ENCODE peak calls at places on chromosomes 16 and 17, in four cellular contexts. E is GM20000, D is stomach, Q is pancreas. H is an unnamed sample.

GRCh38 chr16:86733526-86734254 is 155.3 kb downstream of the FOXL1 start:
- DNase-seq in D (no peak), E (no peak), Q (no peak), H (no peak)

GRCh38 chr17:13601776-13602551 is at the start of gene HS3ST3A1:
- DNase-seq in D (no peak), Q (no peak), E (no peak), H (no peak)

GRCh38 chr17:83084214-83084613 is 4.8 kb downstream of the METRNL start:
- DNase-seq in Q (no peak), D (no peak), E (no peak), H (no peak)

GRCh38 chr16:72198641-72199250 is 26.8 kb upstream of the PMFBP1 start:
- DNase-seq in D (no peak), Q (no peak), E (no peak), H (no peak)

GRCh38 chr16:4506450-4506849 is 30.3 kb downstream of the HMOX2 start:
- DNase-seq in D (peak), E (peak), Q (no peak), H (peak)

GRCh38 chr17:80960797-80961452 is 30.7 kb upstream of the CHMP6 start:
- DNase-seq in Q (no peak), E (no peak), D (no peak), H (no peak)

GRCh38 chr17:39867084-39867890 is 715 bp upstream of the ZPBP2 start:
- DNase-seq in Q (no peak), E (peak), D (no peak), H (peak)

GRCh38 chr16:50521246-50521900 is 26.8 kb upstream of the NKD1 start:
- DNase-seq in Q (no peak), D (peak), E (no peak), H (no peak)

GRCh38 chr17:77409282-77410161 is 268.8 kb downstream of the SEC14L1 start:
- DNase-seq in D (peak), Q (no peak), E (no peak), H (no peak)

GRCh38 chr16:1348926-1349325 is 2.8 kb downstream of the TSR3 start:
- DNase-seq in E (no peak), Q (peak), D (no peak), H (no peak)

GRCh38 chr17:8162997-8163977 is 539 bp upstream of the VAMP2 start:
- DNase-seq in E (no peak), D (no peak), Q (peak), H (no peak)

GRCh38 chr17:80291691-80292487 is 31.2 kb downstream of the RNF213 start:
- DNase-seq in E (no peak), Q (no peak), D (no peak), H (no peak)

GRCh38 chr16:25625620-25626019 is 66.1 kb upstream of the HS3ST4 start:
- DNase-seq in Q (no peak), E (no peak), D (no peak), H (no peak)

GRCh38 chr17:34872640-34873039 is 88.6 kb downstream of the CCT6B start:
- DNase-seq in D (no peak), E (no peak), Q (no peak), H (no peak)

GRCh38 chr16:70563571-70563970 is 40.0 kb downstream of the SF3B3 start:
- DNase-seq in E (no peak), D (no peak), Q (no peak), H (no peak)

GRCh38 chr17:66076546-66077190 is 115.3 kb downstream of the CEP112 start:
- DNase-seq in D (no peak), Q (no peak), E (no peak), H (no peak)

GRCh38 chr17:27771576-27771975 is 28.8 kb downstream of the NOS2 start:
- DNase-seq in E (no peak), D (no peak), Q (no peak), H (no peak)

GRCh38 chr17:80704381-80704819 is 159.8 kb downstream of the RPTOR start:
- DNase-seq in E (no peak), Q (no peak), D (no peak), H (no peak)

GRCh38 chr16:75264999-75265910 is 13.8 kb upstream of the BCAR1 start:
- DNase-seq in D (peak), Q (peak), E (no peak), H (no peak)

GRCh38 chr17:45785373-45786193 is 1.5 kb downstream of the CRHR1 start:
- DNase-seq in Q (no peak), E (peak), D (no peak), H (no peak)

GRCh38 chr17:77506371-77506991 is 365.7 kb downstream of the SEC14L1 start:
- DNase-seq in D (no peak), Q (no peak), E (peak), H (peak)

GRCh38 chr16:14364386-14365199 is 265.5 kb downstream of the PARN start:
- DNase-seq in D (peak), Q (no peak), E (no peak), H (no peak)

GRCh38 chr17:76599699-76600460 is 14.2 kb upstream of the ST6GALNAC2 start:
- DNase-seq in Q (no peak), E (no peak), D (no peak), H (no peak)

GRCh38 chr17:79948406-79948917 is 87.2 kb downstream of the TBC1D16 start:
- DNase-seq in Q (no peak), D (no peak), E (no peak), H (no peak)

GRCh38 chr17:17824780-17825614 is 11.8 kb downstream of the SREBF1 start:
- DNase-seq in D (no peak), E (peak), Q (no peak), H (no peak)

GRCh38 chr16:14098081-14098480 is 27.0 kb downstream of the MRTFB start:
- DNase-seq in Q (no peak), D (no peak), E (no peak), H (no peak)

GRCh38 chr17:72687941-72688340 is 404.5 kb downstream of the SLC39A11 start:
- DNase-seq in D (no peak), E (no peak), Q (no peak), H (no peak)

GRCh38 chr16:23837553-23838308 is 1.9 kb downstream of the PRKCB start:
- DNase-seq in D (no peak), Q (no peak), E (peak), H (peak)

GRCh38 chr16:14501331-14502255 is 128.5 kb downstream of the PARN start:
- DNase-seq in D (peak), Q (peak), E (no peak), H (no peak)

GRCh38 chr17:66716236-66717026 is 118.5 kb upstream of the CACNG5 start:
- DNase-seq in D (no peak), E (no peak), Q (peak), H (no peak)

GRCh38 chr16:65684230-65684629 is 562.4 kb upstream of the CDH11 start:
- DNase-seq in D (no peak), Q (no peak), E (no peak), H (no peak)
- TF ChIP-seq CTCF in D (no peak), Q (no peak), E (no peak), H (no peak)

GRCh38 chr16:29863669-29863984 is 601 bp upstream of the CDIPT start:
- DNase-seq in Q (no peak), E (no peak), D (no peak), H (no peak)

GRCh38 chr16:29862884-29863668 is at the start of gene CDIPT:
- DNase-seq in E (peak), Q (peak), D (peak), H (peak)

GRCh38 chr16:29864205-29864604 is 1.2 kb upstream of the CDIPT start:
- DNase-seq in E (no peak), Q (no peak), D (no peak), H (no peak)

GRCh38 chr16:29860218-29860617 is 2.8 kb downstream of the CDIPT start:
- DNase-seq in E (no peak), D (peak), Q (no peak), H (no peak)

DNA sequence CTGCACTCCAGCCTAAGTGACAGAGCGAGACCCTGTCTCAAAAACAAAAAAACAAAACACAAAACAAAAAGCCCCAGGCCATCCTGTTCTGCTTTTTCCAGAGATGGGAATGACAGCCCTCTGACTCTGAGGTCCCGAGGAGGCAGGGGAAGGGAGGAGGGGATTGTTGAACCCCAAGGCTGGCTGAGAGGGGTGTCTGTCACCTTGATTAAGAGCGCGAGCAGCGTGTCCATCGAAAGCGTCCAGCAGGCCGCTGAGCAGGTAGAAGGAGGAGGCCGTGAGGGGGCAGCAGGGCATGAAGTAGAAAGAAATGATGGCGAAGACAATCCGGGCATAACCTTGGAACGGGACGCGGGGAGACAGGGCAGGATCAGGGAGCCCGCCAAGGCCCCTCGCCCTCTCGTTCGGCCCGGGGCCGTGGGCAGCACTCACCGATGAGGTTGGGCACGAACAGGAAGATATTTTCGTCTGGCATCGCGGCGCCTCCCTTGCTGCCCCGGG is 593 bp downstream of the CDIPT start:
- DNase-seq in D (peak), E (no peak), Q (no peak), H (no peak)
- TF ChIP-seq CTCF in D (no peak), E (peak), Q (no peak), H (peak)

GRCh38 chr17:29143894-29144293 is 36.3 kb downstream of the MYO18A start:
- DNase-seq in E (no peak), Q (no peak), D (no peak), H (no peak)
- TF ChIP-seq CTCF in E (no peak), Q (no peak), D (no peak), H (peak)

DNA sequence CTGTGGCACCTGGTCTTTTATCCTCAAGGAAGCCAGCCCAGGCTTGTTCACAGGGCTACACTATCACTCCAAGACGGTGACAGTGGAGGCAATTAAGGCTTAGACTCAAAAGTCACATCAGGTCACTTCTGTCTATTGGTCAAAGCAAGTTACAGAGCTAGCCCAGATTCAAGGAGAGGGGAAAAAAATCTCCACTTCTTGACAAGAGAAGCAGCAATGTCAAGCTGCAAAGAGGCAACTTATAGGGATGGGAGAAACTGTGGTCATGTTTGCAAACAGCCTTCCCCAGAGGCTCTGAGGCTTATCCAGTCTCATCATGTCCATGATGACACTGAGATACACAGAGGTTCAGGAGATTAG is 31.6 kb downstream of the SERPINF1 start:
- DNase-seq in D (no peak), E (no peak), Q (no peak), H (no peak)
- TF ChIP-seq CTCF in D (no peak), E (no peak), Q (no peak), H (no peak)

DNA sequence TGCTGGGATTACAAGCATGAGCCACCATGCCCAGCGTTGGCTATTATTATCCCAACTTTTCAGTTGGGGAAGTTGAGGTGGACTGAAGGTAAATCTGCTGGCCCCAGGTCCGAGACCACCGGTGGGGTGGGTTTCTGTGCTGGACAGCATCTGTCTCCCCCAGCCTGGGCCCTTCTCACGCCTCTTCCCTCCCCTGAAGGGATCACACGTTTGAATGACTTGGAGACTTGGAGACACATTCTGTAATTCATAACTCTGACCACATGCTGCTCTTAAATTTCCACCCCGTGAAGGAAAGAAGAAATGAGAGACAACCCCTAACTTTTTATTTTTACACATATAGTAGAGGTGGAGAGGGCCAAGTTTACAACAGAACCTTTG is 109.8 kb downstream of the MSI2 start:
- DNase-seq in E (no peak), Q (no peak), D (no peak), H (no peak)
- TF ChIP-seq CTCF in E (no peak), Q (no peak), D (no peak), H (no peak)

DNA sequence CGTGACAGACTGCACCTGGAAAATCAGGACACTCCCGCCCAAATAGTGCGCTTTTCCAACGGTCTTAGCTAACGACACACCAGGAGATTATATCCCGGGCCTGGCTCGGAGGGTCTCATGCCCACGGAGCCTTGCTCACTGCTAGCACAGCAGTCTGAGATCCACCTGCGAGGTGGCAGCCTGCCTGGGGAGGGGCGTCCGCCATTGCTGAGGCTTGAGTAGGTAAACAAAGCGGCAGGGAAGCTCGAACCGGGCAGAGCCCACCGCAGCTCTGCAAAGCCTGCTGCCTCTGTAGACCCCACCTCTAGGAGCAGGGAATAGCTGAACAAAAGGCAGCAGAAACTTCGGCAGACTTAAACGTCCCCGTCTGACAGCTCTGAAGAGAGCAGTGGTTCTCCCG is 5.1 kb downstream of the GALNS start:
- DNase-seq in E (no peak), Q (no peak), D (no peak), H (no peak)
- TF ChIP-seq CTCF in E (no peak), Q (no peak), D (no peak), H (no peak)

GRCh38 chr17:55301521-55302406 is 37.0 kb downstream of the HLF start:
- DNase-seq in Q (no peak), D (peak), E (no peak), H (no peak)
- TF ChIP-seq CTCF in Q (no peak), D (no peak), E (no peak), H (no peak)

DNA sequence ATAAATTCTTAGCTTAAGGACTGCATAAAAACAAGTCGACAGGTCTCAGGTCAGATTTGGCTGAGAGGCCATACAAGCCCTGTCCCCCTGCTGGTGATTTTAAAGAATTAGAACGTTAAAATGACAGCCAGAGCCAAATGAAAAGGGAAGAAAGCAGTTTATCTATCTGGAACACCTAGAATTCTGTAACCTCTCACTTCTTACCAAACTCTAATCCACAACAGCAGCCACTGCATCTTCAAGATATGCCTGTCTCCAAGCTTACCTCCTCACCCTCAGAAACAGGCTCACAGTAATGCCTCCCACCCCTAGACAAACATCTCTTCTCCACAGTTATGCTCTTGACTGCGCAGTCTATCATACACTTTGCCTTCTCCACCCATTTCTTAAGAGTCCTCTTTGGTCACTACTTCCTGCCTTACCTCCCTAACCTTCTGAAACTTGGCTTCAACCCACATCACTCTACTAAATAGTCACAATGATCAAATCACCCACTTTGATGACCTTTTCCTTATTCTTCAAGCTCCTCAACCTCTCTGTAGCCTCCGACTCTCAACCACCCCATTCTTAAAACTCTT is 14.2 kb downstream of the ANKFY1 start:
- DNase-seq in D (no peak), E (peak), Q (no peak), H (peak)
- TF ChIP-seq CTCF in D (no peak), E (no peak), Q (no peak), H (peak)

DNA sequence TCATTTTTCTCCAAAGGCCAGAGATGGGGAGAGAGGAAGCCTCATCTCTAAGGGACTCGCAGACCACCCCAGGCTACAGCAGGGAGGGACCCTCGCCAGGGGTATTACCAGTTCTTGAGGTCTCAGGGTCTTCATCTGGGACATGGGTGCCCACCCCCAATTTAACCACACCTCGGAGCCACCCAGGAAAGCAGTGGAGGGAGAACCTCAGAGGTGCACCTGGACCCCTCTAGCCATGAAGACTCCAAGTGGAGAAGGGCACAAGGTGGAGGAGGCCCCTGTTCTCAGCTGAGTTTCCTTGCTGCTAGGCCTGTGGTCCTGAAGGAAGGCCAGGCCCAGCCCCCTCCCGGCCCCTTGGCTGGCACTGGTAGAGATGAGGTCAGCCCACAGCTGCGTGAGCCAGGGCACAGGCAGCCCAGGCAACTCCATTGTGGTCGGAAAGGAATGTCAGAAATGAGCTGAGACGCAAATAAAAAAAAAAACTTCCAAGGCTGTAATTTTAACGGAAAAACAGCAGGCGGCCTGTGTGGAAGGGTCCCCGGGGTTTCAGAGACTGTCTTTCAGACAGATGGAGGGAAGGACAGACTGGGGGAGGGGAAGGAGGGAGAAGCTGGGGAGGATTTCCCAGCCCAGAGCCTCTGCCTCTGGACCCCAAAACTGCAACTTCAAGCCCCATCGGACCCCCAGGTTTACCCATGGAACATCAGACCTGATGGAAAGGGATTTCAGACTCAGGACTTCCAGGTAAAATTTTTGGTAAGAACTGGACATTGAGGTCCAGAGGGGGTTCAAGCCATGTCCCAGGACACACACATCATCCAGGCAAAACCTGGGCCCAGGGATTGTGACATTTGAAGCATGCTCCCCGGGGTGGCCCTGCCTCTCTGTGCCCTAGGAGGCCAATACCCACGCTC is 25.5 kb upstream of the MRPS23 start:
- DNase-seq in D (peak), Q (peak), E (no peak), H (no peak)
- TF ChIP-seq CTCF in D (peak), Q (no peak), E (no peak), H (no peak)

DNA sequence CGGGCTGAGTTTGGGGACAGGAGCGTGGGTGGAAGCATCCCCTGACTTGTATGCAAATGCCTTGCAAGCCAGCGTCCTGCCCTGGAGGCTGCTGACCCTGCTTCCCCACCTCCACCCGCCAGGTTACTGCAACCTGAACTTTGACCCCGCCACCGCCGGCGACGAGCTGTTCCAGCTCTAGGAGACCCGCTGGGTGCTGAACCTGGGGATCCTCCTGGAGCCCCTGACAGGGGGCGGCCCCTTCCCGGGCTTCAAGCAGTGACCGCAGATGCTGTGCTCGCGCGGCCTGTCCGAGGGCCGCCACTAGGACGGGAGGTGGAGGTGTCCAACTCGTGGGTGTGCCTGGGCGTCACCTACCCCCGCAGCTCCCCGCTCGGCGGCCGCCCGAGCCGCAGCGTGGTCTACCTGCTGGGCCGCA is 10.7 kb upstream of the SLC16A5 start:
- DNase-seq in E (no peak), D (no peak), Q (no peak), H (no peak)
- TF ChIP-seq CTCF in E (no peak), D (no peak), Q (no peak), H (no peak)